ENCODE peak calls at places on chromosomes 6 and 20, in four cellular contexts. M is H54, S is tibial nerve, N is uterus. X is an unnamed sample.

GRCh38 chr6:5723905-5724691 is 282.6 kb downstream of the NRN1 start:
- DNase-seq in S (no peak), M (no peak), N (no peak), X (no peak)

GRCh38 chr20:18314786-18315406 is 26.6 kb downstream of the ZNF133 start:
- DNase-seq in M (peak; percentile 72), N (no peak), S (no peak), X (no peak)

GRCh38 chr20:18272451-18272850 is 15.9 kb upstream of the ZNF133 start:
- DNase-seq in M (no peak), N (no peak), S (peak; percentile 42), X (no peak)

GRCh38 chr20:41643504-41643938 is 25.3 kb upstream of the CHD6 start:
- DNase-seq in M (peak; percentile 40), N (peak; percentile 21), S (no peak), X (peak; percentile 91)

GRCh38 chr6:45645302-45645701 is 267.6 kb upstream of the SUPT3H start:
- DNase-seq in M (no peak), S (no peak), N (no peak), X (no peak)

GRCh38 chr20:21206571-21206970 is 80.7 kb downstream of the KIZ start:
- DNase-seq in S (no peak), N (no peak), M (no peak), X (no peak)

GRCh38 chr6:23656826-23657225 is 469.2 kb upstream of the NRSN1 start:
- DNase-seq in M (no peak), S (no peak), N (no peak), X (no peak)

GRCh38 chr20:11738852-11739251 is 178.8 kb upstream of the BTBD3 start:
- DNase-seq in M (no peak), S (no peak), N (no peak), X (no peak)

GRCh38 chr6:38978139-38978704 is 70.4 kb upstream of the GLP1R start:
- DNase-seq in M (no peak), S (no peak), N (no peak), X (no peak)

GRCh38 chr6:149153100-149153499 is 164.4 kb upstream of the TAB2 start:
- DNase-seq in N (no peak), S (no peak), M (no peak), X (no peak)

GRCh38 chr6:113632220-113632864 is 224.8 kb upstream of the MARCKS start:
- DNase-seq in N (no peak), M (peak; percentile 23), S (no peak), X (no peak)

GRCh38 chr6:148932731-148933130 is 185.9 kb downstream of the UST start:
- DNase-seq in N (no peak), S (no peak), M (no peak), X (no peak)

GRCh38 chr6:111030008-111031006 is 48.5 kb downstream of the RPF2 start:
- DNase-seq in M (no peak), N (no peak), S (no peak), X (peak; percentile 19)

GRCh38 chr20:57587278-57587988 is 26.5 kb downstream of the PCK1 start:
- DNase-seq in N (no peak), M (no peak), S (no peak), X (no peak)
- TF ChIP-seq POLR2A in N (no peak), M (no peak), S (no peak), X (no peak)

GRCh38 chr6:73156793-73157767 is 68.2 kb downstream of the KHDC1L start:
- DNase-seq in N (no peak), S (no peak), M (no peak), X (no peak)
- TF ChIP-seq POLR2A in N (no peak), S (no peak), M (no peak), X (no peak)

DNA sequence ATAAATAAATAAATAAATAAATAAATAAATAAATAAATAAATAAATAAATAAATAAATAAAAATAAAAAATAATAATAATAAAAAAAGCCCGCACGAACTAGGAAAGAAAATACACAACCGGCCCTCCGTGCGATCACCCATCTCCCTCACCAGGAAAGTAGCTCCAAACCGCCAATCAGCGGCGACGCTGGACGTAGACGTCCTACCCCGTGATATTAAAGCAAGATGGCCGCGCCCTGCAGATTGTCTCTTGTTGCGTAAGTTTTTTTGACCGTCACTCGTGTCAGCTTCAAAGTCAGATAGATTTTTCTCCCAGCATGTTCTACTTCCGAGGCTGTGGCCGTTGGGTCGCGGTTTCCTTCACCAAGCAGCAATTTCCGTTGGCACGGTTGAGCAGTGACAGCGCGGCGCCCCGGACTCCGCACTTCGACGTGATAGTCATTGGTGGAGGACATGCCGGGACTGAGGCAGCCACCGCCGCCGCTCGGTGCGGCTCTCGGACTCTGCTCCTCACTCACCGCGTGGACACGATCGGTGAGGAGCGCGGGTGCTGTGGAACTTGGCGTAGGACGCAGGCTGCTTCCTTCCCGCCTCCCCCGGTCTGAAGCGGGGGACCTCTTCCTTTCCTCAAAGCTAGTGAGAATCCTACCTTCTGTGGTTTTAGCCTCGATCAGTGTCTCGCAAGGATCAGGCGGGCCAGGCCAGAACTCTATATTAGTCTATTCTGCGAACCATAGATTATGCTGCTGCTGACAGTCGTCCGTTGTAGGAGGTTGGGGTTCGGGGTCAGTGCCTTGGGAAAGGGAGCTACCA is at the start of gene MTO1:
- DNase-seq in N (peak; percentile 82), M (peak; percentile 82), S (peak; percentile 86), X (peak; percentile 96)
- TF ChIP-seq POLR2A in N (peak; percentile 38), M (peak; percentile 55), S (peak; percentile 46), X (no peak)

GRCh38 chr6:137884428-137884827 is 17.4 kb downstream of the TNFAIP3 start:
- DNase-seq in M (no peak), N (no peak), S (no peak), X (no peak)

GRCh38 chr6:137881522-137881886 is 14.4 kb downstream of the TNFAIP3 start:
- DNase-seq in S (no peak), M (no peak), N (no peak), X (no peak)

GRCh38 chr6:137880633-137881521 is 13.8 kb downstream of the TNFAIP3 start:
- DNase-seq in M (no peak), S (no peak), N (no peak), X (peak; percentile 46)

GRCh38 chr6:137882225-137882961 is 15.3 kb downstream of the TNFAIP3 start:
- DNase-seq in S (no peak), M (no peak), N (no peak), X (no peak)

DNA sequence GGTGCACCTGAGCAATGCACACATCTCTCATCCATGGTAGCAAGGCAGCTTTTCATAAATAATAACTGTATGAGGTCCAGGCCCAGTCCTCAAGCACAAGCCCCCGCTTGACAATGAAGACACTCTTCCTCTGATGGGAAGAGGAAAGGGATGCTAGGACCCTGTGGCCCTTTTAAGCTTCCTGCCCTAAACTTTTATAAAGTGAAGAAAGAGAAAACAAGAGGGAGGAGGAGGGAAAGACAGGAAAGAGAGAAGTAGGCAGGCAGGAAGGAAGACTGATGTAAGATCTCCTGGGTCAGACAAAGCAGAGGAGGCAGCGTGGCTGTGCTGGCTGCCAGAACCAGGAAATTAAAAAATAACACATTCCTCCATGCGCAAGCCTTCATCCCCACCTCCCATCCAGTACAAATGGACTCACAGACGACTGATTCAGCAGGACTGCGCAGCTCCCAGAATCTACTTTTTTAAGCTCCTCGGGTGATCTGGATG is 16.4 kb downstream of the TNFAIP3 start:
- DNase-seq in S (no peak), M (no peak), N (no peak), X (no peak)
- TF ChIP-seq POLR2A in S (no peak), M (no peak), N (no peak), X (no peak)

DNA sequence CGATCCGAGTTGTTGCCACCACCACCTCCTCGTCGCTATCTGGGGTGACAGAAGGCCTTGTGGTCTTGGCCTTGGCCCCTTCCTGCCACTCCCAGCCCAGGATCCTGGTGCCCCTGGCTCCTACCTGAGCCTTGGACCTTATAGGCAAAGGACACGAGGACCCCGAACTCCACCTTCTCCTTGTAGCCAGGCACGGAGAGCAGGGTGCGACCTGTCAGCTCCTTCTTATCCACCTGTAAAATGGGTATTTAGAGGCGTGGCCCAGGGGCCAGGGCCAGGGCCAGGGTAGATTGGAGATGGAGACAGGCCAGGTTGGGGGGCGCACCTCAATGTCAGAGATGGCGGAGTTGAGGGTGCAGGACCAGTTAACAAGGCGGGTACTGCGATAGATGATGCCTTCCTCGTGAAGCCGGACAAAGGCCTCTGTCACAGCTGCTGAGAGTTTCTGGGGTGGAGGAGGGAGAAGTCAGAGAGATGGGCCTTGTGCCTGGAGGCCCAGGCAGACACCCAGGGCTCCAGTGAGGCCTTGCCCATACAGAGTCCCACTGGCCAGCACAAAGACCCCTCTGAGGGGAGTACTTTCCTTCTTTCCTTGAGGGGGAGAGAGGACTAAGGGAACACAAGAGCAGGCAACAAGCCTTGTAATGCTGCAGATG is 7.3 kb upstream of the VWA7 start:
- DNase-seq in N (no peak), M (no peak), S (no peak), X (no peak)
- TF ChIP-seq POLR2A in N (no peak), M (no peak), S (no peak), X (no peak)

DNA sequence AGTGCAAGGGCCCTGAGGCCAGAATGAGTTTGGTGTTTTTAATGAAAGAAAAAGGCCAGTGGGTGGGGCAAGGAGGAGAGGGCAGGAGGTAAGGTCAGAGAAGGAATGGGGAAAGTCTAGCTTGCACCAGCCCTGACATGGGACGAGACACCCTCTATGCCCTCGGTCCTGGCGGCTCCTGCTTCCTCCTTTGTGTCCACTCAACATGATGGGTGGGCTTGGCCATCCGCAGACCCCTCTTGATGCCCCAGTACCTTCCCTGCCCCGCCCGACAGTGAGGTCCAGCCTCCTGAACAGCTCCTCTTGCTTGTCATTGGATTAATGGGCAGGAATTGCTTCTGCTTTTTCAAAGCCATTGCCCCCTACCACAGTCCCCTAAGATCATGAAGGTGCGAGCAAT is 33.6 kb upstream of the ANGPT4 start:
- DNase-seq in M (no peak), S (no peak), N (no peak), X (no peak)
- TF ChIP-seq POLR2A in M (no peak), S (no peak), N (no peak), X (no peak)